ENCODE peak calls at places on chromosomes 7 and 10, in eight cellular contexts. M is GM12865, T is GM13976, L is foreskin fibroblast, Y is lung, P is cardiac fibroblast, S is endothelial cell, D is cardiac muscle cell. A is an unnamed sample.

GRCh38 chr10:17335065-17335464 is 107.0 kb downstream of the VIM start:
- DNase-seq in L (peak), M (no peak), S (no peak), T (no peak), D (no peak), P (peak), Y (no peak), A (no peak)

GRCh38 chr7:151099486-151100211 is 13.4 kb downstream of the AGAP3 start:
- DNase-seq in M (no peak), L (no peak), S (no peak), Y (no peak), T (no peak), P (no peak), D (no peak), A (no peak)

GRCh38 chr7:139714163-139714901 is 63.5 kb downstream of the HIPK2 start:
- DNase-seq in L (no peak), M (peak), T (peak), P (no peak), D (no peak), S (no peak), Y (peak), A (peak)

GRCh38 chr7:135091717-135092116 is 56.2 kb upstream of the TMEM140 start:
- DNase-seq in D (no peak), Y (no peak), S (no peak), P (no peak), M (no peak), L (no peak), T (no peak), A (no peak)

GRCh38 chr7:41003031-41003925 is 699.6 kb downstream of the INHBA start:
- DNase-seq in D (peak), T (peak), Y (peak), S (peak), M (peak), L (no peak), P (peak), A (peak)

GRCh38 chr10:22442063-22442462 is 96.8 kb downstream of the SPAG6 start:
- DNase-seq in Y (no peak), D (no peak), S (no peak), P (no peak), M (no peak), L (no peak), T (no peak), A (no peak)

GRCh38 chr10:121078672-121079102 is 227.5 kb downstream of the WDR11 start:
- DNase-seq in Y (peak), D (no peak), M (no peak), L (no peak), P (no peak), S (no peak), T (no peak), A (no peak)

GRCh38 chr10:123031124-123031523 is 22.3 kb downstream of the ACADSB start:
- DNase-seq in T (no peak), M (no peak), Y (no peak), P (no peak), S (no peak), L (no peak), D (no peak), A (no peak)

GRCh38 chr10:128418819-128419218 is 292.6 kb upstream of the MKI67 start:
- DNase-seq in L (no peak), M (no peak), D (peak), T (no peak), P (no peak), S (no peak), Y (peak), A (no peak)

GRCh38 chr7:44995555-44996493 is 4.2 kb upstream of the CCM2 start:
- DNase-seq in S (no peak), L (no peak), P (no peak), T (no peak), M (peak), D (no peak), Y (no peak), A (no peak)

GRCh38 chr10:75048669-75049098 is 62.8 kb upstream of the SAMD8 start:
- DNase-seq in P (peak), Y (no peak), L (no peak), T (no peak), S (no peak), D (no peak), M (no peak), A (no peak)

GRCh38 chr10:88114368-88114767 is 250.9 kb downstream of the PTEN start:
- DNase-seq in M (peak), S (peak), D (peak), L (no peak), P (peak), T (no peak), Y (peak), A (peak)

GRCh38 chr7:131346885-131347592 is 19.4 kb downstream of the MKLN1 start:
- DNase-seq in M (no peak), D (no peak), P (no peak), T (no peak), L (no peak), Y (no peak), S (no peak), A (no peak)

GRCh38 chr7:151018421-151019129 is 5.7 kb downstream of the ATG9B start:
- DNase-seq in S (no peak), P (peak), D (peak), M (no peak), Y (no peak), T (no peak), L (peak), A (no peak)

GRCh38 chr10:117299435-117299834 is 58.5 kb downstream of the SLC18A2 start:
- DNase-seq in Y (no peak), D (no peak), P (no peak), M (no peak), L (no peak), T (no peak), S (no peak), A (no peak)

GRCh38 chr10:26534384-26534783 is 96.2 kb downstream of the APBB1IP start:
- DNase-seq in T (no peak), L (no peak), M (no peak), Y (no peak), D (no peak), P (no peak), S (no peak), A (no peak)
- TF ChIP-seq CTCF in T (no peak), L (no peak), M (no peak), Y (no peak), D (no peak), P (no peak), S (peak), A (no peak)

GRCh38 chr7:57305192-57305748 is 144.7 kb upstream of the ZNF716 start:
- DNase-seq in P (no peak), T (no peak), M (no peak), S (no peak), Y (no peak), L (no peak), D (no peak), A (no peak)
- TF ChIP-seq CTCF in P (peak), T (no peak), M (peak), S (peak), Y (no peak), L (no peak), D (no peak), A (no peak)

GRCh38 chr7:1571261-1571650 is 1.4 kb upstream of the PSMG3 start:
- DNase-seq in S (no peak), M (no peak), D (no peak), T (no peak), Y (no peak), P (peak), L (no peak), A (no peak)

GRCh38 chr7:1569440-1569832 is 396 bp downstream of the PSMG3 start:
- DNase-seq in S (no peak), L (no peak), D (no peak), M (no peak), T (no peak), Y (no peak), P (no peak), A (no peak)

GRCh38 chr7:1569016-1569415 is 816 bp downstream of the PSMG3 start:
- DNase-seq in L (no peak), D (no peak), Y (no peak), S (no peak), M (peak), P (peak), T (no peak), A (no peak)

GRCh38 chr7:1572111-1572510 is 2.3 kb upstream of the PSMG3 start:
- DNase-seq in M (no peak), P (no peak), L (no peak), T (no peak), S (no peak), D (no peak), Y (no peak), A (no peak)

DNA sequence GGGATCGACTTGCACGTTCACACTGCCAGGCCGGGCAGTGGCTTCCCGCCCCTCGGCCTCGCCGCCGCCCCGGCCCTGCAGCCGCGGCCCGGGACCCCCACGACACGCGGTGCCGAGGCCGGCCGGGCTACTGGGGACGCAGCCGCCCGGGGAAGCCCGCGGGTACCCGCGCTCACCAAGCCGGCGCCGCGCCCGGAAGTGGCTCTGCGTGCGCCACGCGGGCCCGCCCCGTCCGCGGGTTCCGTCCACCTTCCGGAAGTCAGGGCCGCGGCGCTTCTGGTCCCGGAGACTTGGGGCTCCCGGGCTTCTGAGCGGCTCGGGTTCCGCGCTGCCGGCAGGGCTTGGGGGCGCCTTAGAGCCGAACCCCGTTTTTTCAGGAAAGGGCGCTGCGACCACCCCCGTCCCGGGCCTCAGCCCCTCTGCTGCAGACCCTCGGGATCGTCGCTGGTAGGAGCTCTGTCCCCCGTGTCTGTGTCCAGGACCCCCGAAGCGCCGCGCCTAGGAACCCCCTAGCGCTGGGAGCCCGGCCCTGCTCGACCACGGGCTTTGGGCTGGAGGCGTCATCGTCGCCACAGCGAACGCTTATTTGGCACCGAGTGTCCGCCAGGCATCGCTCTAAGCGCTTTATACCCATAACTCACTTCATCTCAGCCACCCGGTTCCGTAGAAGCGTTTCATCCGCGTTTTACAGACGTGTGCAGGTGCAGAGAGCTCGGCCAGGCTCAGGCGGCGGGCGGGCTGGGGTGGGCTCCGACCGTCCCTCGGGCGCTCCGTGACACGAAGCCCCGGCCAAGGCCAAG is at the start of gene PSMG3:
- DNase-seq in D (peak), M (peak), Y (peak), P (peak), L (peak), S (peak), T (peak), A (peak)
- TF ChIP-seq CTCF in D (peak), M (peak), Y (no peak), P (peak), L (peak), S (no peak), T (peak), A (no peak)

DNA sequence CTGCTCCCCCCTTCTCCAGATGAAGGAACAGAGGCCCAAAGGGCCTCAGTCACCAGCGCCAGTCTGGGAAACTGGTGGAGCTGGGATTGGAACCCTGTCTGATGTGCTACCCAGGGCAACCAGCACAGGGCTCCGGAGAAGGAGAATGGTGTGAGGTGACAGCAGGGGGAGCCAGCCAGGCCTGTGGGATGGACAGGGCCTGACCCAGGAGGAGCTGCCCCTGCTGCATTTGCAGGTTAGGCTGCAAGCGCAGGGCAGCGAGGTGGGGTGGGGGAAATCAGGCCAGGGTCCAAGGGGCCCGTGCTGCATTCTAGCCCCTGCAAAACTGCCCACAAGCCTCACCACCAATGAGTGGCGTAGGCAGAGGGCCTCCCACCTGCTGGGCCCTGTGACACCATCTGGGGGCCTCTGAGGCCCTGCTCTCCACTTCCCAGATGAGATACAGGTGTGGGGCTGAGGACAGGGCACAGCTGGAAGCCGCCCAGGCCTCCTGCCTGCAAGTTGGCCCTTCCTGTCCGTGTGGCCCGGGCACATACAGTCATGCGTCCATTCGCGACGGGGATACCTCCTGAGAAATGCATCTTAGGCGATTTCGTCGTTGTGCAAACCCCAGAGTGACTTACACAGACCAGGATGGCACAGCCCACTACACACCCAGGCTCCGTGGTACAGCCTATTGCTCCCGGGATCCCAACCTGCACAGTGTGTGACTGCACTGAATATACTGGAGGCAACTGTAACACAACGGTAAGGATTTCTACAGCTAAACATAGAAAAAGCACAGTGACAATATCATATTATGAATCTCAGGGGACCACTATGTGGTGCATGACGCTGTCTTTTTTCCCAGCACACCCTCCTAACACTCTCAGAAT is 45.2 kb downstream of the RASGEF1A start:
- DNase-seq in D (peak), T (no peak), L (no peak), Y (no peak), M (no peak), S (peak), P (no peak), A (no peak)
- TF ChIP-seq CTCF in D (peak), T (peak), L (no peak), Y (no peak), M (no peak), S (no peak), P (peak), A (peak)

A was measured in GM10248.